ENCODE peak calls at places on chromosomes 3 and 15, in six cellular contexts. T is activated naive CD4-positive, alpha-beta T cell treated with anti-CD3 and anti-CD28 coated beads, Interleukin-2, amount 50 U/mL, for 16 hours; P is head of caudate nucleus; W is body of pancreas; M is left colon; Y is cardiac fibroblast. V is an unnamed sample.

GRCh38 chr3:42745291-42745745 is 27.7 kb downstream of the CCDC13 start:
- DNase-seq in T (no peak), P (no peak), W (no peak), M (no peak), Y (no peak), V (no peak)

GRCh38 chr3:10370429-10370828 is 49.5 kb upstream of the SEC13 start:
- DNase-seq in T (no peak), P (peak; percentile 81), W (no peak), M (no peak), Y (peak; percentile 55), V (peak; percentile 57)

GRCh38 chr15:34248190-34248589 is 23.4 kb downstream of the EMC4 start:
- DNase-seq in T (no peak), P (no peak), W (no peak), M (no peak), Y (no peak), V (no peak)

GRCh38 chr15:23866832-23867231 is 179.7 kb upstream of the NDN start:
- DNase-seq in T (no peak), P (no peak), W (peak; percentile 21), M (no peak), Y (no peak), V (peak; percentile 1)

GRCh38 chr15:71275098-71275497 is 159.8 kb downstream of the THSD4 start:
- DNase-seq in T (no peak), P (no peak), W (no peak), M (no peak), Y (peak; percentile 73), V (no peak)

GRCh38 chr3:97778152-97778551 is 13.6 kb downstream of the ARL6 start:
- DNase-seq in T (no peak), P (no peak), W (no peak), M (no peak), Y (no peak), V (no peak)

GRCh38 chr15:28961391-28961790 is 75.6 kb downstream of the APBA2 start:
- DNase-seq in T (no peak), P (no peak), W (no peak), M (no peak), Y (no peak), V (no peak)

GRCh38 chr15:32898991-32899613 is 181.3 kb downstream of the GREM1 start:
- DNase-seq in T (no peak), P (no peak), W (no peak), M (no peak), Y (peak; percentile 11), V (no peak)

GRCh38 chr3:114872056-114872455 is 275.0 kb downstream of the ZBTB20 start:
- DNase-seq in T (no peak), P (no peak), W (no peak), M (no peak), Y (no peak), V (no peak)

V was measured in cerebellar cortex.